ENCODE peak calls at places on chromosome 3, in four cellular contexts. One of them, this sample, is unnamed.

GRCh38 chr3:134809412-134810051 is 14.5 kb downstream of the EPHB1 start:
- DNase-seq in suprapubic skin: no peak
- DNase-seq in AG09309: no peak
- DNase-seq in GM06990: no peak
- DNase-seq in this sample: no peak

GRCh38 chr3:53484979-53485378 is 9.4 kb upstream of the CACNA1D start:
- DNase-seq in suprapubic skin: no peak
- DNase-seq in AG09309: no peak
- DNase-seq in GM06990: no peak
- DNase-seq in this sample: no peak

GRCh38 chr3:14139771-14140170 is 14.9 kb downstream of the TMEM43 start:
- DNase-seq in suprapubic skin: no peak
- DNase-seq in AG09309: no peak
- DNase-seq in GM06990: no peak
- DNase-seq in this sample: no peak

GRCh38 chr3:72265250-72265649 is 480.3 kb upstream of the PROK2 start:
- DNase-seq in suprapubic skin: no peak
- DNase-seq in AG09309: no peak
- DNase-seq in GM06990: no peak
- DNase-seq in this sample: no peak

GRCh38 chr3:120683213-120683612 is 1.2 kb upstream of the HGD start:
- DNase-seq in suprapubic skin: no peak
- DNase-seq in AG09309: no peak
- DNase-seq in GM06990: no peak
- DNase-seq in this sample: peak

GRCh38 chr3:128296469-128297251 is 143.4 kb downstream of the EEFSEC start:
- DNase-seq in suprapubic skin: peak
- DNase-seq in AG09309: no peak
- DNase-seq in GM06990: no peak
- DNase-seq in this sample: no peak

GRCh38 chr3:133644768-133645167 is 17.0 kb downstream of the TOPBP1 start:
- DNase-seq in suprapubic skin: no peak
- DNase-seq in AG09309: peak
- DNase-seq in GM06990: no peak
- DNase-seq in this sample: peak

GRCh38 chr3:50171540-50172301 is 16.6 kb downstream of the SEMA3F start:
- DNase-seq in suprapubic skin: no peak
- DNase-seq in AG09309: no peak
- DNase-seq in GM06990: no peak
- DNase-seq in this sample: no peak

GRCh38 chr3:186150234-186150830 is 41.4 kb upstream of the ETV5 start:
- DNase-seq in suprapubic skin: no peak
- DNase-seq in AG09309: no peak
- DNase-seq in GM06990: no peak
- DNase-seq in this sample: no peak

GRCh38 chr3:32401541-32402052 is 9.9 kb downstream of the CMTM7 start:
- DNase-seq in suprapubic skin: peak
- DNase-seq in AG09309: no peak
- DNase-seq in GM06990: peak
- DNase-seq in this sample: no peak

GRCh38 chr3:142888099-142888483 is 792 bp downstream of the PCOLCE2 start:
- DNase-seq in suprapubic skin: no peak
- DNase-seq in AG09309: no peak
- DNase-seq in GM06990: no peak
- DNase-seq in this sample: no peak
- H3K4me3 ChIP-seq in suprapubic skin: peak
- H3K4me3 ChIP-seq in AG09309: peak
- H3K4me3 ChIP-seq in GM06990: peak
- H3K4me3 ChIP-seq in this sample: peak

DNA sequence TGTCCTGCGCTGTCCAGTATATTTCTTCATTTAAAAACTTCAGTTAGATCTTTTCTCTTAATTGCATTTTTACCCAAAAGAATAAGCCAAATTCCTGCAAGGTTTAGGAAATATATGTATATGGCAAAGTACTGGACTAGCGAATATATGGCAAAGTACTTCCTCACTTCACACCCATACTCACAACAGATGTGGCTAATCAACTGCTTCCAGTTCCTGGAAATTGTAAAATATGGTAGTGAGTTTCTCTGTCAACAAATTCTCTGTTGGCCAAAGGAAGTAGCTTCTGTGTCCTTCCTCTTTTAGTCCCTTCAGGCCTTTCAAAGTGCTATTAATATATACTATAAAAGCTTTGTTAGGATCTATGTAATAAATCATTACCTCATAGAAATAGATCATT is 22.0 kb downstream of the GPR15 start:
- DNase-seq in suprapubic skin: no peak
- DNase-seq in AG09309: no peak
- DNase-seq in GM06990: no peak
- DNase-seq in this sample: no peak
- H3K4me3 ChIP-seq in suprapubic skin: no peak
- H3K4me3 ChIP-seq in AG09309: no peak
- H3K4me3 ChIP-seq in GM06990: peak
- H3K4me3 ChIP-seq in this sample: no peak

GRCh38 chr3:101701696-101702634 is 15.4 kb upstream of the RPL24 start:
- DNase-seq in suprapubic skin: no peak
- DNase-seq in AG09309: no peak
- DNase-seq in GM06990: no peak
- DNase-seq in this sample: no peak
- H3K4me3 ChIP-seq in suprapubic skin: no peak
- H3K4me3 ChIP-seq in AG09309: no peak
- H3K4me3 ChIP-seq in GM06990: no peak
- H3K4me3 ChIP-seq in this sample: no peak

DNA sequence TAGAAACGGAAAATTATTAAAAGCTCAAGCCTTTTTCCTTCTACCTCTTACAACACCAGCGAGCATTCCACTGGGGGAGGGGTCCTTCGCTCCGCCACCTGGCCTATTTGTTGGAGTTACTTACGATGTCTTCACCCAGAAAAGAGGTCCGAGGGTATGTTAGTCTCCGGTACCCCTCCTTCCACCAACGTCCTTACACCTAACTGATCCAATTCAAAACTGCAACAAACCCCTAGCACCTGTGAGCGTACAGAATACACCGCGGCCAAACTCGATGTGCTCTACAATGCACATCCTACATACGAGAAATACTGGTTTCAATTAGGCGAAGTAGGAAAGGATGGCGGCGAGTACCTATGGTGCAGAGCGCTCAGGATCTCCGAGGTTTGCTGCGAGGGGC is 958 bp downstream of the SLITRK3 start:
- DNase-seq in suprapubic skin: no peak
- DNase-seq in AG09309: no peak
- DNase-seq in GM06990: no peak
- DNase-seq in this sample: no peak
- H3K4me3 ChIP-seq in suprapubic skin: peak
- H3K4me3 ChIP-seq in AG09309: no peak
- H3K4me3 ChIP-seq in GM06990: no peak
- H3K4me3 ChIP-seq in this sample: no peak

GRCh38 chr3:143956858-143957257 is 14.8 kb upstream of the DIPK2A start:
- DNase-seq in suprapubic skin: no peak
- DNase-seq in AG09309: no peak
- DNase-seq in GM06990: no peak
- DNase-seq in this sample: no peak
- H3K4me3 ChIP-seq in suprapubic skin: no peak
- H3K4me3 ChIP-seq in AG09309: no peak
- H3K4me3 ChIP-seq in GM06990: no peak
- H3K4me3 ChIP-seq in this sample: no peak

GRCh38 chr3:180036092-180036677 is 552 bp downstream of the PEX5L start:
- DNase-seq in suprapubic skin: no peak
- DNase-seq in AG09309: no peak
- DNase-seq in GM06990: no peak
- DNase-seq in this sample: no peak
- H3K4me3 ChIP-seq in suprapubic skin: peak
- H3K4me3 ChIP-seq in AG09309: peak
- H3K4me3 ChIP-seq in GM06990: peak
- H3K4me3 ChIP-seq in this sample: no peak

GRCh38 chr3:13023251-13024055 is 49.8 kb downstream of the IQSEC1 start:
- DNase-seq in suprapubic skin: no peak
- DNase-seq in AG09309: no peak
- DNase-seq in GM06990: peak
- DNase-seq in this sample: no peak
- H3K4me3 ChIP-seq in suprapubic skin: no peak
- H3K4me3 ChIP-seq in AG09309: no peak
- H3K4me3 ChIP-seq in GM06990: no peak
- H3K4me3 ChIP-seq in this sample: no peak

GRCh38 chr3:16257304-16257703 is 7.4 kb downstream of the DPH3 start:
- DNase-seq in suprapubic skin: no peak
- DNase-seq in AG09309: no peak
- DNase-seq in GM06990: no peak
- DNase-seq in this sample: no peak

GRCh38 chr3:16262195-16262594 is 2.5 kb downstream of the DPH3 start:
- DNase-seq in suprapubic skin: no peak
- DNase-seq in AG09309: no peak
- DNase-seq in GM06990: no peak
- DNase-seq in this sample: no peak

GRCh38 chr3:16254933-16255725 is 9.6 kb downstream of the DPH3 start:
- DNase-seq in suprapubic skin: no peak
- DNase-seq in AG09309: no peak
- DNase-seq in GM06990: no peak
- DNase-seq in this sample: no peak

GRCh38 chr3:16258177-16258576 is 6.6 kb downstream of the DPH3 start:
- DNase-seq in suprapubic skin: no peak
- DNase-seq in AG09309: no peak
- DNase-seq in GM06990: no peak
- DNase-seq in this sample: no peak

DNA sequence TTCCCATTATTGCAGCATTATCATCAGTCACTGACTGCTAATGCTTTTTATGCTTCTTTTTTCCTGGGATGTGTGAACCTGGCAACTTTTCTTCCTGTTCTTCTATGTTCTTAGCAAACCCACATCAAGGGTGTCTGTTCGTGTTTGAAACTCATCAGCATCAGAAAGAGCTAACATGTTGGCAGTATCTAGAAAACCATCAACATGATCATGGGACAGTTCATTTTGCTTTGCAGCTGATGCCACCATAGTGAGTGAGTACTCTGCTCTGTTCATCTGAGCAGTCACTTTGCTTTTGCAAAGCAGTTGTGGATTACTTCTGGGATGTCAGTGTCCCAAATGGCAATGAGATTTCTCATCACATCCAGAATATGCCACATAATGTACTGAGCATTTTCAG is 5.9 kb downstream of the DPH3 start:
- DNase-seq in suprapubic skin: no peak
- DNase-seq in AG09309: no peak
- DNase-seq in GM06990: no peak
- DNase-seq in this sample: no peak
- H3K4me3 ChIP-seq in suprapubic skin: no peak
- H3K4me3 ChIP-seq in AG09309: no peak
- H3K4me3 ChIP-seq in GM06990: no peak
- H3K4me3 ChIP-seq in this sample: no peak

This sample was measured in HFF-Myc.